ENCODE peak calls at places on chromosomes 6 and 20, in ten cellular contexts. D is GM23338, Z is GM23248, Q is MM.1S, N is hepatocyte, S is Karpas-422, Y is PC-3, O is HCT116, I is OCI-LY7, H is SK-N-SH. J is an unnamed sample.
A peak's percentile ranks its signal among the peaks of the same experiment; 100 is the strongest.

GRCh38 chr20:61575151-61575937 is 323.3 kb downstream of the CDH4 start:
- DNase-seq in D (no peak), Z (no peak), Q (no peak), N (peak; percentile 23), S (no peak), Y (no peak), O (no peak), I (no peak), H (no peak), J (no peak)

GRCh38 chr20:49186535-49187329 is 1.4 kb downstream of the STAU1 start:
- DNase-seq in D (peak; percentile 35), Z (peak; percentile 84), Q (peak; percentile 59), N (peak; percentile 81), S (peak; percentile 77), Y (peak; percentile 76), O (no peak), I (peak; percentile 64), H (peak; percentile 39), J (peak; percentile 52)

GRCh38 chr20:62136283-62137091 is 6.7 kb downstream of the PSMA7 start:
- DNase-seq in D (peak; percentile 85), Z (peak; percentile 81), Q (peak; percentile 75), N (peak; percentile 82), S (peak; percentile 92), Y (peak; percentile 82), O (peak; percentile 44), I (peak; percentile 82), H (peak; percentile 78), J (peak; percentile 68)

GRCh38 chr6:43608310-43608763 is 20.7 kb downstream of the GTPBP2 start:
- DNase-seq in D (peak; percentile 92), Z (peak; percentile 82), Q (peak; percentile 48), N (peak; percentile 87), S (peak; percentile 82), Y (peak; percentile 86), O (peak; percentile 73), I (peak; percentile 62), H (peak; percentile 77), J (peak; percentile 60)

GRCh38 chr6:42059743-42060142 is 9.4 kb downstream of the TAF8 start:
- DNase-seq in D (no peak), Z (no peak), Q (no peak), N (no peak), S (no peak), Y (no peak), O (no peak), I (no peak), H (no peak), J (no peak)

GRCh38 chr6:44932651-44933091 is 395.5 kb upstream of the RUNX2 start:
- DNase-seq in D (no peak), Z (no peak), Q (no peak), N (no peak), S (no peak), Y (no peak), O (no peak), I (no peak), H (no peak), J (no peak)

GRCh38 chr20:48295445-48295903 is 510.2 kb upstream of the SULF2 start:
- DNase-seq in D (peak; percentile 90), Z (peak; percentile 91), Q (no peak), N (peak; percentile 75), S (no peak), Y (peak; percentile 98), O (peak; percentile 79), I (no peak), H (no peak), J (peak; percentile 84)

GRCh38 chr6:912871-913663 is 220.1 kb upstream of the EXOC2 start:
- DNase-seq in D (peak; percentile 78), Z (peak; percentile 67), Q (peak; percentile 15), N (peak; percentile 73), S (peak; percentile 58), Y (peak; percentile 44), O (peak; percentile 22), I (peak; percentile 5), H (no peak), J (peak; percentile 58)

GRCh38 chr6:33714385-33715040 is 3.0 kb upstream of the UQCC2 start:
- DNase-seq in D (no peak), Z (no peak), Q (no peak), N (no peak), S (peak; percentile 71), Y (no peak), O (no peak), I (peak; percentile 25), H (no peak), J (no peak)

GRCh38 chr6:33717857-33718552 is 6.5 kb upstream of the UQCC2 start:
- DNase-seq in D (no peak), Z (peak; percentile 22), Q (no peak), N (peak; percentile 61), S (no peak), Y (no peak), O (no peak), I (no peak), H (no peak), J (no peak)

GRCh38 chr6:33716890-33717632 is 5.6 kb upstream of the UQCC2 start:
- DNase-seq in D (no peak), Z (no peak), Q (no peak), N (no peak), S (no peak), Y (peak; percentile 19), O (peak; percentile 12), I (no peak), H (no peak), J (peak; percentile 77)

GRCh38 chr6:33718713-33719112 is 7.2 kb upstream of the UQCC2 start:
- DNase-seq in D (no peak), Z (no peak), Q (no peak), N (no peak), S (no peak), Y (no peak), O (no peak), I (no peak), H (no peak), J (no peak)

DNA sequence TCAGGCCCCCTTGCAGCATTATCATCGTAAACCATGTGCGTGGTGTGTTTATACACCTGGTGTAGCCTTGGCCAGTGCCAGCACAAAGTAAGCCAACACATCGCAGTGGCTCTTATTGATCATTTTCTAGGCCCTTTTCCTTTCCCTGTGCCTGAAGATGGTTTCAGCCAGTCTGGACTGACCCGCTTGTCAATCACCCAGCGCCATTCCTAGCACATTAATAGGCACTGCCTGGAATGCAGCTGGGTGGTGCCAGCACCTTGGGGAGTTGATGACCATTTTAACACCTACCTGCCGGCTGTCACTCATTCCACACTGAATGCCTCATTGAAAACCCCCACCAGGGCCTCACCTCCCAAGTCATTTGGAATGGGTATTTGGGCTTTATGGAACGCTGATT is 4.9 kb upstream of the UQCC2 start:
- DNase-seq in D (no peak), Z (no peak), Q (no peak), N (no peak), S (no peak), Y (no peak), O (peak; percentile 60), I (no peak), H (no peak), J (peak; percentile 62)
- H3K27ac ChIP-seq in D (no peak overlapping the region), Z (no peak overlapping the region), Q (no peak overlapping the region), N (no peak overlapping the region), S (no peak overlapping the region), Y (no peak overlapping the region), O (peak overlapping the region; percentile 9), I (no peak overlapping the region), H (no peak overlapping the region), J (peak overlapping the region; percentile 86)

GRCh38 chr6:4021133-4021861 is 57.6 kb downstream of the FAM217A start:
- DNase-seq in D (peak; percentile 98), Z (peak; percentile 99), Q (peak; percentile 92), N (peak; percentile 97), S (peak; percentile 98), Y (peak; percentile 97), O (peak; percentile 95), I (peak; percentile 92), H (peak; percentile 91), J (peak; percentile 89)

GRCh38 chr6:4020822-4021132 is 58.2 kb downstream of the FAM217A start:
- DNase-seq in D (no peak), Z (no peak), Q (no peak), N (no peak), S (no peak), Y (no peak), O (no peak), I (no peak), H (no peak), J (no peak)

GRCh38 chr6:4017847-4018193 is 61.1 kb downstream of the FAM217A start:
- DNase-seq in D (peak; percentile 49), Z (peak; percentile 59), Q (peak; percentile 53), N (peak; percentile 30), S (peak; percentile 80), Y (peak; percentile 50), O (peak; percentile 28), I (peak; percentile 70), H (peak; percentile 58), J (no peak)

GRCh38 chr6:4017058-4017457 is 61.9 kb downstream of the FAM217A start:
- DNase-seq in D (no peak), Z (no peak), Q (no peak), N (no peak), S (peak; percentile 66), Y (no peak), O (no peak), I (peak; percentile 35), H (no peak), J (no peak)

DNA sequence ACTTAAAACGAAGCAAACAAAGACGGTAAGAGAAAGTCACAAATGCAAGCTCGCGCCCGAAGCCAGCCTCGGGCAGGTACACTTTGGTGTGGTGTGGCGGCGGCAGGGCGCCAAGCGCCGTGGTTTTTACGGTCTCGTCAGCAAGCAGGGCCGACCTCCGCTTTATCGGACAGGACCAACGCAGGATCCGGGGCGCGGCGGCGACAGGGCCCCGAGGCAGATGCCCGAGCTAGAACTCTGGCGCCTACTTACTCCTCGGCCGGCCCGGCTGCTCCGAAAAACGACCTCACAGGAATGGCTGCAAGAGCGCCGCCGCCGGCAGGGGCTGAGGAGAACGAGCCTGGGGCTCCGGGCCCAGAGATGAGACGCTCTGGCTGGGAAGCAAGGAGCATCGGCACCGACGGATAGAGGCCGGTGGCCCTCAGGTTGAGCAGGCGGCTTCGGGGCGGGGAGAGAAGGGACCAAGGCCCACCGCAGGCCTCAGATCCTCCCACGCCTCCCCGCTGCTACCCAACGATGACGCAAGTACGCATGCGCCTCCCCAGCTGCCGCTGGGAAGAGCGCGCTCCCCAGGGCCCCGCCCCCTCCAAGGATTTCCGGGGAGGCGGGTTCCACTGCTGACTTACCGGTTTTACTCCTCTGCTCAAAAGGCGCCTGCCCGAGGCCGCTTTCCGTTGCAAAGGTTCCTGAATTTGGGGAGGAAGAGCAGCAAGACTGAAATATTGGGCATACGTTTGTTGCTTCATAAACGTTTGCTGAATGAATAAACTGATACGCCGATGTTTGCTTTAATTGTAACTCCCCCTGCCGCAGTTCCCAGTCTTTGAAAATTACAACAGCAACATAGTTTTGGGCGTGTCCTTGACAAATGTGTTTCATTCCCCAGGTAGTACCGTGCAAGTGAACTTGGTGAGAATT is 60.5 kb downstream of the FAM217A start:
- DNase-seq in D (peak; percentile 98), Z (peak; percentile 98), Q (peak; percentile 96), N (peak; percentile 99), S (peak; percentile 98), Y (peak; percentile 98), O (peak; percentile 94), I (peak; percentile 97), H (peak; percentile 93), J (peak; percentile 87)
- H3K9me2 ChIP-seq in D (no peaks in the 10 kb centered on the region), Z (no peaks in the 10 kb centered on the region), Q (no peaks in the 10 kb centered on the region), N (no peaks in the 10 kb centered on the region), S (no peaks in the 10 kb centered on the region), Y (no peaks in the 10 kb centered on the region), O (no peaks in the 10 kb centered on the region), I (no peaks in the 10 kb centered on the region), H (no peaks in the 10 kb centered on the region), J (no peaks in the 10 kb centered on the region)

GRCh38 chr6:36634317-36634716 is 40.2 kb downstream of the SRSF3 start:
- DNase-seq in D (no peak), Z (no peak), Q (no peak), N (no peak), S (no peak), Y (no peak), O (no peak), I (no peak), H (no peak), J (no peak)

GRCh38 chr6:36639171-36639808 is 39.2 kb upstream of the CDKN1A start:
- DNase-seq in D (no peak), Z (no peak), Q (no peak), N (no peak), S (no peak), Y (no peak), O (no peak), I (no peak), H (no peak), J (no peak)

GRCh38 chr6:36638579-36638978 is 39.9 kb upstream of the CDKN1A start:
- DNase-seq in D (no peak), Z (no peak), Q (no peak), N (no peak), S (no peak), Y (no peak), O (no peak), I (no peak), H (no peak), J (no peak)

GRCh38 chr6:36636283-36636682 is 42.1 kb downstream of the SRSF3 start:
- DNase-seq in D (no peak), Z (no peak), Q (no peak), N (no peak), S (no peak), Y (no peak), O (no peak), I (no peak), H (no peak), J (no peak)

GRCh38 chr6:36636687-36637418 is 41.7 kb upstream of the CDKN1A start:
- DNase-seq in D (no peak), Z (no peak), Q (no peak), N (no peak), S (no peak), Y (no peak), O (no peak), I (no peak), H (no peak), J (no peak)
- H3K27ac ChIP-seq in D (no peak overlapping the region), Z (no peak overlapping the region), Q (no peak overlapping the region), N (no peak overlapping the region), S (no peak overlapping the region), Y (no peak overlapping the region), O (no peak overlapping the region), I (no peak overlapping the region), H (no peak overlapping the region), J (no peak overlapping the region)

GRCh38 chr6:13434455-13434775 is 53.0 kb downstream of the GFOD1 start:
- DNase-seq in D (no peak), Z (no peak), Q (no peak), N (no peak), S (no peak), Y (no peak), O (no peak), I (no peak), H (no peak), J (no peak)

GRCh38 chr6:13435477-13435876 is 51.9 kb downstream of the GFOD1 start:
- DNase-seq in D (no peak), Z (no peak), Q (no peak), N (no peak), S (no peak), Y (no peak), O (no peak), I (no peak), H (no peak), J (no peak)

GRCh38 chr6:13436691-13437568 is 50.5 kb downstream of the GFOD1 start:
- DNase-seq in D (no peak), Z (no peak), Q (no peak), N (no peak), S (no peak), Y (peak; percentile 65), O (no peak), I (no peak), H (no peak), J (no peak)

GRCh38 chr6:13432526-13433218 is 54.7 kb downstream of the GFOD1 start:
- DNase-seq in D (no peak), Z (no peak), Q (no peak), N (no peak), S (no peak), Y (no peak), O (no peak), I (no peak), H (no peak), J (no peak)

GRCh38 chr6:13434777-13435176 is 52.6 kb downstream of the GFOD1 start:
- DNase-seq in D (no peak), Z (no peak), Q (no peak), N (no peak), S (no peak), Y (no peak), O (no peak), I (no peak), H (no peak), J (no peak)
- H3K9me2 ChIP-seq in D (no peaks in the 10 kb centered on the region), Z (no peaks in the 10 kb centered on the region), Q (no peaks in the 10 kb centered on the region), N (no peaks in the 10 kb centered on the region), S (no peaks in the 10 kb centered on the region), Y (no peaks in the 10 kb centered on the region), O (no peaks in the 10 kb centered on the region), I (no peaks in the 10 kb centered on the region), H (no peaks in the 10 kb centered on the region), J (no peaks in the 10 kb centered on the region)

J was measured in PC-9.